ENCODE peak calls at places on chromosomes 13 and 19, in four cellular contexts. E is body of pancreas, T is neural progenitor cell, A is prostate gland. O is an unnamed sample. For H3K4me1, the result is how much of the 10 kb centered on the place peaks cover.

GRCh38 chr13:109485136-109485794 is 301.1 kb downstream of the IRS2 start:
- DNase-seq in E (no peak), T (no peak), A (no peak), O (no peak)

GRCh38 chr19:12778020-12778904 is 2.9 kb upstream of the HOOK2 start:
- DNase-seq in E (peak), T (peak), A (peak), O (peak)

GRCh38 chr19:35404879-35405622 is 34.2 kb downstream of the GPR42 start:
- DNase-seq in E (peak), T (peak), A (no peak), O (no peak)

GRCh38 chr19:50486823-50487515 is 10.3 kb upstream of the GARIN5A start:
- DNase-seq in E (no peak), T (peak), A (no peak), O (peak)

GRCh38 chr13:35260316-35260715 is 216.2 kb downstream of the MAB21L1 start:
- DNase-seq in E (no peak), T (no peak), A (no peak), O (no peak)

GRCh38 chr13:101248739-101249138 is 167.6 kb downstream of the NALCN start:
- DNase-seq in E (no peak), T (no peak), A (no peak), O (no peak)

GRCh38 chr13:66074018-66074615 is 1156.0 kb downstream of the PCDH9 start:
- DNase-seq in E (no peak), T (no peak), A (no peak), O (no peak)

GRCh38 chr19:46984077-46985010 is 35.3 kb upstream of the NPAS1 start:
- DNase-seq in E (peak), T (no peak), A (no peak), O (no peak)

DNA sequence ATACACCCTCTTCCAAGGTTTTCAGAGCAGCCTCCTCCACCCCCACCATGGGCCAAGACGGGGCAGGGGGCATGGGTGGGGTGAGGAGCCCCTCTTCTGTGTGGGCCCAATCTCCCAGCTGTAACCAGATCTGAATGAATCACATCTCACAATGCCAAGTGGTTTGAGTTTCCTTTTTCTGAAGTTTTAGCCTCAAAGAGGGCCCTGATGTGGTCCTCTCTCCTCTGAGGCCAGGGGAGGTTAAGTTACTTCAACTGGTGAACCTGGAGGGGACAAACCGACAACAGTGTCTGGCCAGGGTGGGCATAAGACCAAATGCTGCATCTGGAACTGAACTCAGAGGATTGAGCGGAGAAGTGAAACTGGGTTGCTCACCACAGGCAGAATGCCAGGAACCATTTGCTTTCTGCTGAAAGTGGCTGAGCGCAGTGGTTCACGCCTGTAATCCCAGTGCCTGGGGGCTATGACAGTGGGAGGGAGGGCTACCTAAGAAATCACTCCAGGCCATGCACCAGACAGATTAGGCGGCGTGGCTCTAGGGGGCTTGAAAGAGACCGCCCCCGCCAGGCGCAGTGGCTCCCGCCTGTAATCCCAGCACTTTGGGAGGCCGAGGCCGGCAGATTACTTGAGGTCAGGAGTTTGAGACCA is 15.4 kb upstream of the IRGC start:
- DNase-seq in E (peak), T (peak), A (no peak), O (peak)
- H3K27ac ChIP-seq in E (no peak), T (no peak), A (peak), O (peak)

DNA sequence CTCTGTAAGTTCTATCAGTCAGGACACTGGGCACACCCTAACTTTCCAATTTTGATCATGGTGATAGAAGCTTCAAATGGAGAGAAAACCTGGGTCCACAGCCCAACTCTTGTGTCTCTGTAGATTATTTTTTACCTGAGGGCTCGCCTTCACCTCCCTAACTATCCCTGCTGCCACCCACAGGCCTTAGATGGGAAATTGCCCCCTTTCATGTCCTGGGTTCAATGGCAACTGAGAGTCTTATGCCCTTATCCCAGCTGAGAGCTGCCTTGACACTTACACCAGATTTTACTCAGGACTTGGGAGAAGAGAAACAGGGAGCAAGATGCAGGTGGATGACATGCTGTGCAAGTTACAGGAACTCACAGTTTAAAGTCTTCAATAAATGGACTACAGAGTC is 81.7 kb downstream of the RAP2A start:
- DNase-seq in E (no peak), T (no peak), A (no peak), O (no peak)
- TF ChIP-seq CTCF in E (no peak), T (no peak), A (no peak), O (no peak)

GRCh38 chr13:77309254-77309653 is 17.6 kb downstream of the MYCBP2 start:
- DNase-seq in E (no peak), T (no peak), A (no peak), O (no peak)

GRCh38 chr13:77313923-77314322 is 13.0 kb downstream of the MYCBP2 start:
- DNase-seq in E (no peak), T (no peak), A (no peak), O (no peak)

GRCh38 chr13:77310161-77310560 is 16.7 kb downstream of the MYCBP2 start:
- DNase-seq in E (no peak), T (no peak), A (no peak), O (no peak)

GRCh38 chr13:77312311-77312710 is 14.6 kb downstream of the MYCBP2 start:
- DNase-seq in E (no peak), T (no peak), A (no peak), O (no peak)

DNA sequence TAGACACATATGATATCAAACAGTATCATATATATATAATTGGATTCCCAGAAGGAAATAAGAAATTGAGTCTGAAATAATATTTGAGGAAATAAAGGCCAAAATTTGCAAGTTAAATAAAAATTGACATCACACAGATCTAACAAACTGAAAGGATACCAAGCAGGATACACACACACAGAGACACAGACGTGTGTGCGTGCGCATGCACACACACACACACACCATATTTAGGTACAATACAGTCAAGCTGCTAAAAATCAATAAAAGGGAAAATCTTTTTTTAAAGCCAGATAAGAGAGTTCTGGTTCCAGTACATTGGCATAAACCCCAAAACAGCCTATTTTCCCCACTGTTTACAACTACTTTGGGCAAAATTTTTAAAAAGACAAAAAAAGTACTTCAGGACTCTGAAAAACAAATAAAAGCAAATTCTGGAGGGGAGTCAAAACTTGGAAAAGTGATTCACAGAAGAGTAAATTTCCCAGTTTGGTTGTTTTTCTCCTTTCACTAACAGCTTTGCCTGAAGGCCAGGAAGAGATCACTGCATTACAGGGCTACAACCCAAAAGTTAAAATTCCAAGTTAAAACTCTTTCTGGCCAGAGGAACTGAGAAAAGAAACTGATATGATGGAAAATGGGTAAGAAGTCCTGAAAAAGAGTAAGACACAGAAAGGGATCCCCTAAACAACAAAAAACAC is 16.2 kb downstream of the MYCBP2 start:
- DNase-seq in E (no peak), T (no peak), A (no peak), O (no peak)
- H3K4me1 ChIP-seq in E (under half), T (under half), A (under half), O (under half)

GRCh38 chr19:37313335-37313627 is 57.6 kb upstream of the ZNF527 start:
- DNase-seq in E (no peak), T (no peak), A (no peak), O (no peak)
- H3K27ac ChIP-seq in E (no peak), T (no peak), A (no peak), O (no peak)

DNA sequence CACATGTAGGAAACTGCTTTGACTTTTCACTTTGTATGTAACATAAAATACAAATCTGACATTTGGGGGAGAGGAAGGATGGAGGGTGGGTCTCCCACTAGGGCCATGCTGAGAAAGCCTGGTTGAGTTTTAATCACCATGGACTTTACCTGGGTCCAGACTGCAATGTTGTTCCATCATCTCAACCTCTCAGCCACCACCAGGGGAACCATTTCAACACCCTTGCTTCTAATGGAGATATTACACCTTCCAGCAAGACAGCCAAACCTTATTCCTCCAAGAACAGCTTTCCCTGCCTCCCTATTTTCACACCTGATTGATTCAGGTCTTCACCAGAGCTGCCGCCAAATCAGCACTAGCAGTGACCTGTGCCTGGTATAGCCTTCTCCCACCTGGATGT is 56.0 kb downstream of the ZAR1L start:
- DNase-seq in E (no peak), T (no peak), A (no peak), O (no peak)
- TF ChIP-seq CTCF in E (peak), T (peak), A (no peak), O (no peak)

GRCh38 chr13:54357284-54357933 is 1328.8 kb downstream of the OLFM4 start:
- DNase-seq in E (no peak), T (peak), A (no peak), O (no peak)

GRCh38 chr13:54356849-54357248 is 1328.2 kb downstream of the OLFM4 start:
- DNase-seq in E (no peak), T (peak), A (no peak), O (no peak)

GRCh38 chr13:54361460-54361859 is 1332.8 kb downstream of the OLFM4 start:
- DNase-seq in E (no peak), T (no peak), A (no peak), O (no peak)

DNA sequence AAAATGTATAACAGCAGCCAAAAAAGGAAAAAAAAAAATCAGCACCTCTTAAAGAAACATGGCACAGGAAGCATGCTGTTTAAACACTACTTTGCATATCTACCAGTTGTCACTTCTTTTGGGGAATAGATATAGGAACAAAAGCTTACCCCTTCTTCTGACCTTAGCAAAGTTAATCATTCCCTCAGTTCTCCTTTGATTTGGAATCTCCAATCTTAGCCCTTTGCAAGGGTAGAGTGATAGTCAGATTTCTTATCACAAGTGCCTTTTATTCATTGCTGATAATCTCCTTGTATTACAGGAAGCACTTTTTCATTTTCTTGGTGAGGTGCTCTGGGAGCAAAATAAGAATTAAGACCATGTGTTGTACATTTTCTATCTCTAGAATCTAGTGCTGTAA is 1327.6 kb downstream of the OLFM4 start:
- DNase-seq in E (no peak), T (no peak), A (no peak), O (no peak)
- H3K4me1 ChIP-seq in E (under half), T (under half), A (under half), O (under half)

GRCh38 chr13:22227895-22228294 is 557.0 kb downstream of the FGF9 start:
- DNase-seq in E (no peak), T (no peak), A (no peak), O (no peak)

GRCh38 chr13:22232186-22232585 is 561.3 kb downstream of the FGF9 start:
- DNase-seq in E (no peak), T (no peak), A (no peak), O (no peak)

GRCh38 chr13:22235285-22235949 is 564.5 kb downstream of the FGF9 start:
- DNase-seq in E (no peak), T (peak), A (no peak), O (no peak)

GRCh38 chr13:22229916-22230315 is 559.0 kb downstream of the FGF9 start:
- DNase-seq in E (no peak), T (no peak), A (no peak), O (no peak)
- H3K27ac ChIP-seq in E (no peak), T (no peak), A (no peak), O (no peak)

DNA sequence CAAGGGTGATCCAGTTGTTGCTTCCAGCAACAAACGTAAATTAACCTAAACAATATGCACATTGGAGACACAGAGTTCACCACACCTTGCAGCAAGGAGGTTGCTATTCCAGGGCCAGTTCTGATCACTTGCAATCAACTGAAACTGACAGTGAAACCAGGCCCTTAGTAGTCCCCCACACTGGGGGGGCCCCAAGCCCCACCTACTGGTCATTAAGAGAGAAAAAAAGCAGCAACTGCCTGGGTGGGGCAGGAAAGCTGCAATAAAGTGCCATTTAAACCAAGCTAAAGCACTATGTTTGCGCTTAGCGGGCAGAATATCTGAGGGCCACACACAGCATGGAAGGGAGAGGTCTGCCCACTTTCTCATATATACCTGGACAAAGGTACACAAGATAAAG is 51.5 kb downstream of the ATP7B start:
- DNase-seq in E (no peak), T (no peak), A (no peak), O (peak)
- TF ChIP-seq CTCF in E (no peak), T (no peak), A (no peak), O (no peak)

GRCh38 chr19:15291666-15292065 is 40.7 kb downstream of the BRD4 start:
- DNase-seq in E (no peak), T (no peak), A (no peak), O (no peak)
- H3K4me1 ChIP-seq in E (half or more), T (under half), A (under half), O (under half)

GRCh38 chr13:114122591-114123211 is 9.7 kb downstream of the RASA3 start:
- DNase-seq in E (no peak), T (no peak), A (no peak), O (no peak)

GRCh38 chr13:114124921-114125320 is 7.5 kb downstream of the RASA3 start:
- DNase-seq in E (no peak), T (no peak), A (no peak), O (no peak)

GRCh38 chr13:114123876-114124275 is 8.5 kb downstream of the RASA3 start:
- DNase-seq in E (no peak), T (no peak), A (no peak), O (no peak)

GRCh38 chr13:114124486-114124885 is 7.9 kb downstream of the RASA3 start:
- DNase-seq in E (no peak), T (no peak), A (no peak), O (no peak)

GRCh38 chr13:114123448-114123847 is 9.0 kb downstream of the RASA3 start:
- DNase-seq in E (no peak), T (no peak), A (no peak), O (no peak)
- H3K27ac ChIP-seq in E (no peak), T (no peak), A (no peak), O (no peak)

O was measured in colonic mucosa.